ENCODE peak calls at places on chromosomes 13 and 19, in ten cellular contexts. One of them, this sample, is unnamed.

GRCh38 chr13:92196566-92197256 is 798.3 kb downstream of the GPC5 start:
- DNase-seq in T1000: no peak
- DNase-seq in Daoy: no peak
- DNase-seq in HCT116: no peak
- DNase-seq in midbrain: no peak
- DNase-seq in CD8-positive, alpha-beta memory T cell: no peak
- DNase-seq in activated T-helper 1 cell treated with anti-CD3 and anti-CD28 coated beads, Interleukin-12 subunit alpha, Interleukin-12 subunit beta, Interleukin-2, Interleukin-4 antibody, amounts not matched to agents 30 ng/mL and 10 ng/mL and 1 ng/mL, durations not matched to agents 14 hours and 24 hours and 36 hours: no peak
- DNase-seq in AG09319: no peak
- DNase-seq in activated naive CD4-positive, alpha-beta T cell: no peak
- DNase-seq in activated CD4-positive, alpha-beta T cell treated with anti-CD3 and anti-CD28 coated beads for 24 hours: no peak
- DNase-seq in this sample: no peak

GRCh38 chr19:48670699-48671455 is 1.9 kb downstream of the NTN5 start:
- DNase-seq in T1000: no peak
- DNase-seq in AG09319: no peak
- DNase-seq in HCT116: no peak
- DNase-seq in activated CD4-positive, alpha-beta T cell treated with anti-CD3 and anti-CD28 coated beads for 24 hours: no peak
- DNase-seq in activated T-helper 1 cell treated with anti-CD3 and anti-CD28 coated beads, Interleukin-12 subunit alpha, Interleukin-12 subunit beta, Interleukin-2, Interleukin-4 antibody, amounts not matched to agents 30 ng/mL and 10 ng/mL and 1 ng/mL, durations not matched to agents 14 hours and 24 hours and 36 hours: no peak
- DNase-seq in midbrain: no peak
- DNase-seq in Daoy: no peak
- DNase-seq in activated naive CD4-positive, alpha-beta T cell: no peak
- DNase-seq in CD8-positive, alpha-beta memory T cell: no peak
- DNase-seq in this sample: no peak

GRCh38 chr13:46478641-46479040 is 74.3 kb upstream of the LRCH1 start:
- DNase-seq in Daoy: no peak
- DNase-seq in T1000: no peak
- DNase-seq in HCT116: no peak
- DNase-seq in midbrain: no peak
- DNase-seq in activated naive CD4-positive, alpha-beta T cell: no peak
- DNase-seq in CD8-positive, alpha-beta memory T cell: no peak
- DNase-seq in activated T-helper 1 cell treated with anti-CD3 and anti-CD28 coated beads, Interleukin-12 subunit alpha, Interleukin-12 subunit beta, Interleukin-2, Interleukin-4 antibody, amounts not matched to agents 30 ng/mL and 10 ng/mL and 1 ng/mL, durations not matched to agents 14 hours and 24 hours and 36 hours: no peak
- DNase-seq in AG09319: no peak
- DNase-seq in activated CD4-positive, alpha-beta T cell treated with anti-CD3 and anti-CD28 coated beads for 24 hours: no peak
- DNase-seq in this sample: no peak

GRCh38 chr19:8308891-8309291 is 733 bp upstream of the CD320 start:
- DNase-seq in activated naive CD4-positive, alpha-beta T cell: no peak
- DNase-seq in midbrain: no peak
- DNase-seq in CD8-positive, alpha-beta memory T cell: no peak
- DNase-seq in Daoy: no peak
- DNase-seq in T1000: no peak
- DNase-seq in AG09319: no peak
- DNase-seq in activated T-helper 1 cell treated with anti-CD3 and anti-CD28 coated beads, Interleukin-12 subunit alpha, Interleukin-12 subunit beta, Interleukin-2, Interleukin-4 antibody, amounts not matched to agents 30 ng/mL and 10 ng/mL and 1 ng/mL, durations not matched to agents 14 hours and 24 hours and 36 hours: no peak
- DNase-seq in HCT116: no peak
- DNase-seq in activated CD4-positive, alpha-beta T cell treated with anti-CD3 and anti-CD28 coated beads for 24 hours: no peak
- DNase-seq in this sample: no peak

GRCh38 chr13:39250440-39250839 is 212.2 kb downstream of the NHLRC3 start:
- DNase-seq in T1000: no peak
- DNase-seq in AG09319: no peak
- DNase-seq in Daoy: no peak
- DNase-seq in activated naive CD4-positive, alpha-beta T cell: no peak
- DNase-seq in activated T-helper 1 cell treated with anti-CD3 and anti-CD28 coated beads, Interleukin-12 subunit alpha, Interleukin-12 subunit beta, Interleukin-2, Interleukin-4 antibody, amounts not matched to agents 30 ng/mL and 10 ng/mL and 1 ng/mL, durations not matched to agents 14 hours and 24 hours and 36 hours: no peak
- DNase-seq in CD8-positive, alpha-beta memory T cell: no peak
- DNase-seq in HCT116: no peak
- DNase-seq in activated CD4-positive, alpha-beta T cell treated with anti-CD3 and anti-CD28 coated beads for 24 hours: no peak
- DNase-seq in midbrain: no peak
- DNase-seq in this sample: no peak

GRCh38 chr19:39599116-39599515 is 3.2 kb upstream of the LGALS13 start:
- DNase-seq in midbrain: no peak
- DNase-seq in CD8-positive, alpha-beta memory T cell: no peak
- DNase-seq in activated CD4-positive, alpha-beta T cell treated with anti-CD3 and anti-CD28 coated beads for 24 hours: no peak
- DNase-seq in activated naive CD4-positive, alpha-beta T cell: no peak
- DNase-seq in AG09319: no peak
- DNase-seq in Daoy: peak
- DNase-seq in HCT116: no peak
- DNase-seq in activated T-helper 1 cell treated with anti-CD3 and anti-CD28 coated beads, Interleukin-12 subunit alpha, Interleukin-12 subunit beta, Interleukin-2, Interleukin-4 antibody, amounts not matched to agents 30 ng/mL and 10 ng/mL and 1 ng/mL, durations not matched to agents 14 hours and 24 hours and 36 hours: no peak
- DNase-seq in T1000: no peak
- DNase-seq in this sample: peak

GRCh38 chr13:39527961-39528720 is 74.9 kb downstream of the LHFPL6 start:
- DNase-seq in activated naive CD4-positive, alpha-beta T cell: no peak
- DNase-seq in CD8-positive, alpha-beta memory T cell: no peak
- DNase-seq in midbrain: no peak
- DNase-seq in Daoy: peak
- DNase-seq in activated T-helper 1 cell treated with anti-CD3 and anti-CD28 coated beads, Interleukin-12 subunit alpha, Interleukin-12 subunit beta, Interleukin-2, Interleukin-4 antibody, amounts not matched to agents 30 ng/mL and 10 ng/mL and 1 ng/mL, durations not matched to agents 14 hours and 24 hours and 36 hours: no peak
- DNase-seq in T1000: peak
- DNase-seq in HCT116: peak
- DNase-seq in activated CD4-positive, alpha-beta T cell treated with anti-CD3 and anti-CD28 coated beads for 24 hours: no peak
- DNase-seq in AG09319: peak
- DNase-seq in this sample: peak

GRCh38 chr13:98542568-98543379 is 34.1 kb downstream of the STK24 start:
- DNase-seq in activated naive CD4-positive, alpha-beta T cell: no peak
- DNase-seq in midbrain: peak
- DNase-seq in Daoy: no peak
- DNase-seq in activated CD4-positive, alpha-beta T cell treated with anti-CD3 and anti-CD28 coated beads for 24 hours: no peak
- DNase-seq in activated T-helper 1 cell treated with anti-CD3 and anti-CD28 coated beads, Interleukin-12 subunit alpha, Interleukin-12 subunit beta, Interleukin-2, Interleukin-4 antibody, amounts not matched to agents 30 ng/mL and 10 ng/mL and 1 ng/mL, durations not matched to agents 14 hours and 24 hours and 36 hours: no peak
- DNase-seq in CD8-positive, alpha-beta memory T cell: no peak
- DNase-seq in AG09319: no peak
- DNase-seq in HCT116: no peak
- DNase-seq in T1000: no peak
- DNase-seq in this sample: no peak

GRCh38 chr13:77136902-77137420 is 110.0 kb upstream of the FBXL3 start:
- DNase-seq in activated T-helper 1 cell treated with anti-CD3 and anti-CD28 coated beads, Interleukin-12 subunit alpha, Interleukin-12 subunit beta, Interleukin-2, Interleukin-4 antibody, amounts not matched to agents 30 ng/mL and 10 ng/mL and 1 ng/mL, durations not matched to agents 14 hours and 24 hours and 36 hours: no peak
- DNase-seq in HCT116: no peak
- DNase-seq in T1000: no peak
- DNase-seq in CD8-positive, alpha-beta memory T cell: no peak
- DNase-seq in midbrain: no peak
- DNase-seq in AG09319: peak
- DNase-seq in activated naive CD4-positive, alpha-beta T cell: no peak
- DNase-seq in activated CD4-positive, alpha-beta T cell treated with anti-CD3 and anti-CD28 coated beads for 24 hours: no peak
- DNase-seq in Daoy: peak
- DNase-seq in this sample: no peak

GRCh38 chr13:29846475-29847256 is 3.8 kb downstream of the UBL3 start:
- DNase-seq in AG09319: no peak
- DNase-seq in CD8-positive, alpha-beta memory T cell: no peak
- DNase-seq in Daoy: no peak
- DNase-seq in activated naive CD4-positive, alpha-beta T cell: no peak
- DNase-seq in midbrain: peak
- DNase-seq in activated T-helper 1 cell treated with anti-CD3 and anti-CD28 coated beads, Interleukin-12 subunit alpha, Interleukin-12 subunit beta, Interleukin-2, Interleukin-4 antibody, amounts not matched to agents 30 ng/mL and 10 ng/mL and 1 ng/mL, durations not matched to agents 14 hours and 24 hours and 36 hours: no peak
- DNase-seq in activated CD4-positive, alpha-beta T cell treated with anti-CD3 and anti-CD28 coated beads for 24 hours: no peak
- DNase-seq in T1000: no peak
- DNase-seq in HCT116: no peak
- DNase-seq in this sample: no peak

GRCh38 chr13:50485979-50486935 is 357.2 kb downstream of the DLEU7 start:
- DNase-seq in activated T-helper 1 cell treated with anti-CD3 and anti-CD28 coated beads, Interleukin-12 subunit alpha, Interleukin-12 subunit beta, Interleukin-2, Interleukin-4 antibody, amounts not matched to agents 30 ng/mL and 10 ng/mL and 1 ng/mL, durations not matched to agents 14 hours and 24 hours and 36 hours: no peak
- DNase-seq in activated naive CD4-positive, alpha-beta T cell: no peak
- DNase-seq in CD8-positive, alpha-beta memory T cell: no peak
- DNase-seq in activated CD4-positive, alpha-beta T cell treated with anti-CD3 and anti-CD28 coated beads for 24 hours: no peak
- DNase-seq in T1000: no peak
- DNase-seq in AG09319: no peak
- DNase-seq in Daoy: no peak
- DNase-seq in midbrain: no peak
- DNase-seq in HCT116: no peak
- DNase-seq in this sample: no peak

GRCh38 chr13:23372264-23372905 is 61.1 kb downstream of the SACS start:
- DNase-seq in T1000: no peak
- DNase-seq in activated CD4-positive, alpha-beta T cell treated with anti-CD3 and anti-CD28 coated beads for 24 hours: no peak
- DNase-seq in midbrain: no peak
- DNase-seq in AG09319: no peak
- DNase-seq in activated T-helper 1 cell treated with anti-CD3 and anti-CD28 coated beads, Interleukin-12 subunit alpha, Interleukin-12 subunit beta, Interleukin-2, Interleukin-4 antibody, amounts not matched to agents 30 ng/mL and 10 ng/mL and 1 ng/mL, durations not matched to agents 14 hours and 24 hours and 36 hours: no peak
- DNase-seq in activated naive CD4-positive, alpha-beta T cell: no peak
- DNase-seq in Daoy: no peak
- DNase-seq in CD8-positive, alpha-beta memory T cell: no peak
- DNase-seq in HCT116: no peak
- DNase-seq in this sample: no peak

GRCh38 chr13:20667857-20668256 is 35.6 kb upstream of the IL17D start:
- DNase-seq in activated T-helper 1 cell treated with anti-CD3 and anti-CD28 coated beads, Interleukin-12 subunit alpha, Interleukin-12 subunit beta, Interleukin-2, Interleukin-4 antibody, amounts not matched to agents 30 ng/mL and 10 ng/mL and 1 ng/mL, durations not matched to agents 14 hours and 24 hours and 36 hours: no peak
- DNase-seq in CD8-positive, alpha-beta memory T cell: no peak
- DNase-seq in activated CD4-positive, alpha-beta T cell treated with anti-CD3 and anti-CD28 coated beads for 24 hours: no peak
- DNase-seq in activated naive CD4-positive, alpha-beta T cell: no peak
- DNase-seq in midbrain: no peak
- DNase-seq in HCT116: no peak
- DNase-seq in T1000: no peak
- DNase-seq in Daoy: no peak
- DNase-seq in AG09319: no peak
- DNase-seq in this sample: no peak

GRCh38 chr19:8088752-8089663 is 36.4 kb downstream of the CCL25 start:
- DNase-seq in activated CD4-positive, alpha-beta T cell treated with anti-CD3 and anti-CD28 coated beads for 24 hours: no peak
- DNase-seq in AG09319: no peak
- DNase-seq in activated T-helper 1 cell treated with anti-CD3 and anti-CD28 coated beads, Interleukin-12 subunit alpha, Interleukin-12 subunit beta, Interleukin-2, Interleukin-4 antibody, amounts not matched to agents 30 ng/mL and 10 ng/mL and 1 ng/mL, durations not matched to agents 14 hours and 24 hours and 36 hours: no peak
- DNase-seq in T1000: no peak
- DNase-seq in Daoy: no peak
- DNase-seq in activated naive CD4-positive, alpha-beta T cell: no peak
- DNase-seq in midbrain: no peak
- DNase-seq in HCT116: no peak
- DNase-seq in CD8-positive, alpha-beta memory T cell: no peak
- DNase-seq in this sample: no peak

GRCh38 chr13:94020833-94021232 is 458.6 kb downstream of the DCT start:
- DNase-seq in midbrain: no peak
- DNase-seq in activated naive CD4-positive, alpha-beta T cell: no peak
- DNase-seq in T1000: no peak
- DNase-seq in Daoy: peak
- DNase-seq in activated CD4-positive, alpha-beta T cell treated with anti-CD3 and anti-CD28 coated beads for 24 hours: no peak
- DNase-seq in CD8-positive, alpha-beta memory T cell: no peak
- DNase-seq in AG09319: no peak
- DNase-seq in HCT116: no peak
- DNase-seq in activated T-helper 1 cell treated with anti-CD3 and anti-CD28 coated beads, Interleukin-12 subunit alpha, Interleukin-12 subunit beta, Interleukin-2, Interleukin-4 antibody, amounts not matched to agents 30 ng/mL and 10 ng/mL and 1 ng/mL, durations not matched to agents 14 hours and 24 hours and 36 hours: no peak
- DNase-seq in this sample: no peak

GRCh38 chr19:35848486-35848885 is 3.8 kb downstream of the NPHS1 start:
- DNase-seq in activated naive CD4-positive, alpha-beta T cell: no peak
- DNase-seq in CD8-positive, alpha-beta memory T cell: no peak
- DNase-seq in T1000: no peak
- DNase-seq in Daoy: no peak
- DNase-seq in HCT116: no peak
- DNase-seq in midbrain: no peak
- DNase-seq in AG09319: no peak
- DNase-seq in activated CD4-positive, alpha-beta T cell treated with anti-CD3 and anti-CD28 coated beads for 24 hours: no peak
- DNase-seq in activated T-helper 1 cell treated with anti-CD3 and anti-CD28 coated beads, Interleukin-12 subunit alpha, Interleukin-12 subunit beta, Interleukin-2, Interleukin-4 antibody, amounts not matched to agents 30 ng/mL and 10 ng/mL and 1 ng/mL, durations not matched to agents 14 hours and 24 hours and 36 hours: no peak
- DNase-seq in this sample: no peak

GRCh38 chr19:43532571-43532961 is 422 bp upstream of the ZNF575 start:
- DNase-seq in Daoy: peak
- DNase-seq in activated T-helper 1 cell treated with anti-CD3 and anti-CD28 coated beads, Interleukin-12 subunit alpha, Interleukin-12 subunit beta, Interleukin-2, Interleukin-4 antibody, amounts not matched to agents 30 ng/mL and 10 ng/mL and 1 ng/mL, durations not matched to agents 14 hours and 24 hours and 36 hours: no peak
- DNase-seq in AG09319: no peak
- DNase-seq in CD8-positive, alpha-beta memory T cell: peak
- DNase-seq in HCT116: peak
- DNase-seq in midbrain: peak
- DNase-seq in activated naive CD4-positive, alpha-beta T cell: no peak
- DNase-seq in T1000: peak
- DNase-seq in activated CD4-positive, alpha-beta T cell treated with anti-CD3 and anti-CD28 coated beads for 24 hours: peak
- DNase-seq in this sample: peak

GRCh38 chr13:44403720-44404063 is 30.1 kb downstream of the SERP2 start:
- DNase-seq in activated CD4-positive, alpha-beta T cell treated with anti-CD3 and anti-CD28 coated beads for 24 hours: no peak
- DNase-seq in midbrain: no peak
- DNase-seq in AG09319: no peak
- DNase-seq in T1000: no peak
- DNase-seq in CD8-positive, alpha-beta memory T cell: no peak
- DNase-seq in activated T-helper 1 cell treated with anti-CD3 and anti-CD28 coated beads, Interleukin-12 subunit alpha, Interleukin-12 subunit beta, Interleukin-2, Interleukin-4 antibody, amounts not matched to agents 30 ng/mL and 10 ng/mL and 1 ng/mL, durations not matched to agents 14 hours and 24 hours and 36 hours: no peak
- DNase-seq in activated naive CD4-positive, alpha-beta T cell: no peak
- DNase-seq in Daoy: peak
- DNase-seq in HCT116: no peak
- DNase-seq in this sample: no peak

GRCh38 chr13:23644527-23644926 is 74.3 kb downstream of the TNFRSF19 start:
- DNase-seq in HCT116: no peak
- DNase-seq in CD8-positive, alpha-beta memory T cell: no peak
- DNase-seq in activated T-helper 1 cell treated with anti-CD3 and anti-CD28 coated beads, Interleukin-12 subunit alpha, Interleukin-12 subunit beta, Interleukin-2, Interleukin-4 antibody, amounts not matched to agents 30 ng/mL and 10 ng/mL and 1 ng/mL, durations not matched to agents 14 hours and 24 hours and 36 hours: no peak
- DNase-seq in midbrain: no peak
- DNase-seq in AG09319: no peak
- DNase-seq in T1000: no peak
- DNase-seq in activated naive CD4-positive, alpha-beta T cell: no peak
- DNase-seq in activated CD4-positive, alpha-beta T cell treated with anti-CD3 and anti-CD28 coated beads for 24 hours: no peak
- DNase-seq in Daoy: no peak
- DNase-seq in this sample: no peak

GRCh38 chr19:42468273-42468796 is 25.6 kb upstream of the CXCL17 start:
- DNase-seq in AG09319: peak
- DNase-seq in Daoy: peak
- DNase-seq in activated CD4-positive, alpha-beta T cell treated with anti-CD3 and anti-CD28 coated beads for 24 hours: no peak
- DNase-seq in activated naive CD4-positive, alpha-beta T cell: no peak
- DNase-seq in activated T-helper 1 cell treated with anti-CD3 and anti-CD28 coated beads, Interleukin-12 subunit alpha, Interleukin-12 subunit beta, Interleukin-2, Interleukin-4 antibody, amounts not matched to agents 30 ng/mL and 10 ng/mL and 1 ng/mL, durations not matched to agents 14 hours and 24 hours and 36 hours: no peak
- DNase-seq in midbrain: no peak
- DNase-seq in CD8-positive, alpha-beta memory T cell: no peak
- DNase-seq in T1000: peak
- DNase-seq in HCT116: peak
- DNase-seq in this sample: peak

GRCh38 chr19:48540110-48540509 is 11.9 kb upstream of the SULT2B1 start:
- DNase-seq in CD8-positive, alpha-beta memory T cell: no peak
- DNase-seq in activated T-helper 1 cell treated with anti-CD3 and anti-CD28 coated beads, Interleukin-12 subunit alpha, Interleukin-12 subunit beta, Interleukin-2, Interleukin-4 antibody, amounts not matched to agents 30 ng/mL and 10 ng/mL and 1 ng/mL, durations not matched to agents 14 hours and 24 hours and 36 hours: no peak
- DNase-seq in HCT116: no peak
- DNase-seq in activated CD4-positive, alpha-beta T cell treated with anti-CD3 and anti-CD28 coated beads for 24 hours: no peak
- DNase-seq in activated naive CD4-positive, alpha-beta T cell: no peak
- DNase-seq in Daoy: no peak
- DNase-seq in AG09319: no peak
- DNase-seq in T1000: no peak
- DNase-seq in midbrain: no peak
- DNase-seq in this sample: no peak

GRCh38 chr19:2420490-2420889 is 6.9 kb downstream of the TIMM13 start:
- DNase-seq in AG09319: no peak
- DNase-seq in HCT116: no peak
- DNase-seq in midbrain: no peak
- DNase-seq in T1000: no peak
- DNase-seq in Daoy: no peak
- DNase-seq in activated T-helper 1 cell treated with anti-CD3 and anti-CD28 coated beads, Interleukin-12 subunit alpha, Interleukin-12 subunit beta, Interleukin-2, Interleukin-4 antibody, amounts not matched to agents 30 ng/mL and 10 ng/mL and 1 ng/mL, durations not matched to agents 14 hours and 24 hours and 36 hours: no peak
- DNase-seq in activated naive CD4-positive, alpha-beta T cell: no peak
- DNase-seq in activated CD4-positive, alpha-beta T cell treated with anti-CD3 and anti-CD28 coated beads for 24 hours: no peak
- DNase-seq in CD8-positive, alpha-beta memory T cell: no peak
- DNase-seq in this sample: no peak

GRCh38 chr19:12666305-12667048 is at the start of the genes MAN2B1 and WDR83:
- DNase-seq in activated T-helper 1 cell treated with anti-CD3 and anti-CD28 coated beads, Interleukin-12 subunit alpha, Interleukin-12 subunit beta, Interleukin-2, Interleukin-4 antibody, amounts not matched to agents 30 ng/mL and 10 ng/mL and 1 ng/mL, durations not matched to agents 14 hours and 24 hours and 36 hours: peak
- DNase-seq in Daoy: peak
- DNase-seq in AG09319: peak
- DNase-seq in T1000: peak
- DNase-seq in activated CD4-positive, alpha-beta T cell treated with anti-CD3 and anti-CD28 coated beads for 24 hours: peak
- DNase-seq in CD8-positive, alpha-beta memory T cell: peak
- DNase-seq in activated naive CD4-positive, alpha-beta T cell: peak
- DNase-seq in midbrain: peak
- DNase-seq in HCT116: no peak
- DNase-seq in this sample: peak

GRCh38 chr13:110767476-110767875 is 54.0 kb downstream of the ING1 start:
- DNase-seq in T1000: no peak
- DNase-seq in activated T-helper 1 cell treated with anti-CD3 and anti-CD28 coated beads, Interleukin-12 subunit alpha, Interleukin-12 subunit beta, Interleukin-2, Interleukin-4 antibody, amounts not matched to agents 30 ng/mL and 10 ng/mL and 1 ng/mL, durations not matched to agents 14 hours and 24 hours and 36 hours: no peak
- DNase-seq in Daoy: no peak
- DNase-seq in activated naive CD4-positive, alpha-beta T cell: no peak
- DNase-seq in midbrain: no peak
- DNase-seq in AG09319: no peak
- DNase-seq in HCT116: no peak
- DNase-seq in activated CD4-positive, alpha-beta T cell treated with anti-CD3 and anti-CD28 coated beads for 24 hours: no peak
- DNase-seq in CD8-positive, alpha-beta memory T cell: no peak
- DNase-seq in this sample: no peak

GRCh38 chr13:98972627-98973026 is 5.2 kb downstream of the DOCK9 start:
- DNase-seq in activated T-helper 1 cell treated with anti-CD3 and anti-CD28 coated beads, Interleukin-12 subunit alpha, Interleukin-12 subunit beta, Interleukin-2, Interleukin-4 antibody, amounts not matched to agents 30 ng/mL and 10 ng/mL and 1 ng/mL, durations not matched to agents 14 hours and 24 hours and 36 hours: no peak
- DNase-seq in midbrain: no peak
- DNase-seq in AG09319: no peak
- DNase-seq in HCT116: peak
- DNase-seq in CD8-positive, alpha-beta memory T cell: no peak
- DNase-seq in activated naive CD4-positive, alpha-beta T cell: no peak
- DNase-seq in activated CD4-positive, alpha-beta T cell treated with anti-CD3 and anti-CD28 coated beads for 24 hours: no peak
- DNase-seq in T1000: no peak
- DNase-seq in Daoy: peak
- DNase-seq in this sample: peak